ENCODE peak calls at places on chromosome 21, in four cellular contexts. R, V, L and B are unnamed samples. For H3K4me1, the result is how much of the 10 kb centered on the place peaks cover.

GRCh38 chr21:16742116-16742515 is 770.7 kb upstream of the CXADR start:
- DNase-seq in L (no peak), V (no peak), R (no peak), B (peak)

GRCh38 chr21:18147678-18148077 is 97.0 kb upstream of the CHODL start:
- DNase-seq in V (no peak), L (no peak), R (no peak), B (no peak)

GRCh38 chr21:30044447-30045064 is 104.8 kb upstream of the GRIK1 start:
- DNase-seq in L (peak), R (peak), V (no peak), B (no peak)

GRCh38 chr21:36474591-36474990 is 5.3 kb downstream of the CLDN14 start:
- DNase-seq in V (no peak), R (no peak), L (no peak), B (no peak)

GRCh38 chr21:21200103-21200938 is 202.1 kb downstream of the NCAM2 start:
- DNase-seq in V (no peak), R (no peak), L (peak), B (peak)

GRCh38 chr21:45981641-45982255 is at the start of gene COL6A1:
- DNase-seq in R (peak), L (peak), V (no peak), B (peak)

GRCh38 chr21:29365636-29366305 is 67.0 kb downstream of the BACH1 start:
- DNase-seq in R (no peak), L (no peak), V (no peak), B (no peak)

GRCh38 chr21:14926186-14926585 is 138.6 kb downstream of the NRIP1 start:
- DNase-seq in L (no peak), V (no peak), R (no peak), B (no peak)

GRCh38 chr21:14690886-14691285 is 144.8 kb upstream of the SAMSN1 start:
- DNase-seq in V (no peak), L (no peak), R (no peak), B (no peak)

GRCh38 chr21:15014220-15014619 is 50.6 kb downstream of the NRIP1 start:
- DNase-seq in V (no peak), R (no peak), L (no peak), B (no peak)

GRCh38 chr21:14520535-14520934 is 25.6 kb downstream of the SAMSN1 start:
- DNase-seq in V (no peak), L (no peak), R (no peak), B (peak)

GRCh38 chr21:18350216-18350615 is 53.4 kb downstream of the TMPRSS15 start:
- DNase-seq in R (no peak), L (no peak), V (no peak), B (no peak)

GRCh38 chr21:39932335-39932734 is 65.1 kb downstream of the PCP4 start:
- DNase-seq in R (no peak), L (no peak), V (no peak), B (no peak)

GRCh38 chr21:45747233-45747766 is 103.8 kb downstream of the PCBP3 start:
- DNase-seq in V (no peak), R (peak), L (no peak), B (no peak)

GRCh38 chr21:40732243-40732642 is 114.7 kb downstream of the DSCAM start:
- DNase-seq in R (no peak), V (no peak), L (no peak), B (no peak)

DNA sequence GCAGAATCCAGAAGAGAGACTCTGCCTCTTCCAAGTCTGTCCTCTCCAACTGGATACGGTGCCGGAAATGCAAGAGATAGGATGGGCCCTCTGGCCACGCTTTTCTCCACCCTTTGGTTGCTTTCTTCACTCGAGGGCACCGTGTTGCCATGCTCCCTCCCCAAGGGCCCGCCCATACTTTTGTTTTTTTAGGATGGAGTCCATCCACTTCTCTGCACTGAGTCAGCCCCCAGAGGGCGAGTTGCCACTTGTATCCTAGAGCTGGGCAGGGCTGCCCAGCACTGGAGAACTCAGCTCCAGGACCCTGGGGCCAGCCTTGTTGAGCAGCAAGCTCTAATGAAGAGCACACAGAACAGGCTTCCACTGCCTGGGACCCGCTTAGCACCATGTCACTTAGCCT is 25.5 kb downstream of the IFNGR2 start:
- DNase-seq in R (no peak), V (no peak), L (no peak), B (no peak)
- H3K27ac ChIP-seq in R (no peak), V (no peak), L (no peak), B (no peak)

DNA sequence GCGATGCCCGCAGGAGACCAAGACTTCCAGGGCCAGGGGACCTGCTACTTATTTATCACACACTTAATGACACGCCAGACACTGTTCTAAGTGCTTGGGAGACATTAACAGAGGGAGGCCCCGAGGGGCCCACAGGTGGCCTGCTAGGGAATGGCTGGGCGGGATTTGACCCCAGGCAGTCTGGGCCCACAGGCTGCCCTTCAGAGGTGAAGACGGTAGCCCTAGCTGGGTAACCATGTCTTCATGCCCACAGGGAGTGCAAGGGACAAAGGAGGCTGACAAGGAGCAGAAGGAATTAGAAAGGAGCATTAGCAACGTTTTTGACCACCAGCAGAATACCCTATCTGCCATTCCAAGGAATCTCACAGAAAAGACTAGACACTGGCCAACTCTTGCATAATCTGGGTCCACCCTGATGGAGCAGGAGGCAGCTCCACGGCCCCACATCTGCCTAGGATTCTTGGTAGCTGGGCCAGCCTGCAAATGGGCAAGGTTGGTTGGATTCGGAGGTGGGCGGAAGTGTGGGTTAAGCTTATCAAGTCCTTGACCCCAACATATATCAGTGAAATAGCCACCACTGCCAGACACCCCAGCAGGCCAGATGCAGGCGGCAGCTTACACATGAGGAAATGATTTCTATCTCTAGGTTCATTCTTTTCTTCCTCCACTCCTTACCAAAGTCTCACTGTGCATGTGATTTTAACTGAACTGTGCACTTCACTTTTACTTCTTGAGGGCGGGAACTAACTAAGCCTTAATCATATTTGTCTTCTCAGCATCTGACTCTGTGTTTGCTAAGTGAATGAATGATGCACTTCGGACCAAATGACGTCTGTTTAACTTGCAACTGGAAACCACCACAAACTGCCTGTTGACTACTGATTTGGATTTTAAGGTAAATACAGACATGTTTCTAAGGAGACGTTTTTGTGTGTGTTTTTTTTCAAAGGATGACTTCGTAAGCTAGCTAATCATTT is 3.4 kb upstream of the ETS2 start:
- DNase-seq in R (no peak), V (no peak), L (no peak), B (no peak)
- TF ChIP-seq POLR2A in R (no peak), V (no peak), L (no peak), B (no peak)

DNA sequence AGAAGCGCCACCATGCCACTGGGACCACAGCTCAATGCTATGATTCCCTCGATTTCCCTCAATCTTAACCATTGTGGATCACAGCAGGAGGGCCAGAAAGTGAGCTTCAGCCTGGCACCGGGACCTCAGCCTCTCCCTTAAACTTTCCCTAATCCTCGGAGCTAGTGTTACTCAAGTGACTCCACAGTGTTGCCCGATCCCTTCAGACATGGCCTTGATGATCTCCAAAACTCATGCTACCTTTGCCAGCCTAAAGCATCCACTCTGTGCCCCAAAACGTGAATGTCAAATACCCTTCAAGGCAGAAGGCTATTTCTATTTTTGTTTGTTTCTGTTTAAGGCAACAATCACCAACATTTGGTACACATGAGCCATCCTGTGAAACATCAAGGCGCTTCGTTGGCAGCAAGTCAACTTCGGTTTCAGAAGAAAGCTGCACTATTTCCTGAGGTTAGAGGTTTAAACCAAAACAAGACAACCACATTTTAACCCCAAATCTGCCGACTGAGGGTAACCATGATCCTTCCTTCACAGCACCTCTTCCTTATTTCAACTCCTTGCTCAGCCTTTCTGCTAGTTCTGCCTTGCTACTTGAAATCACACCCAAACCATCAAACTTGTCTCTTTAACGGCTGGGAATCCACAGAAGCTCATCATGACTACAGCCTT is 94.4 kb upstream of the KRTAP19-8 start:
- DNase-seq in L (no peak), V (no peak), R (no peak), B (no peak)
- H3K4me1 ChIP-seq in L (under half), V (under half), R (under half), B (under half)

GRCh38 chr21:43919871-43920801 is 55.1 kb downstream of the AGPAT3 start:
- DNase-seq in L (no peak), V (no peak), R (peak), B (no peak)

GRCh38 chr21:43921979-43922945 is 57.2 kb downstream of the AGPAT3 start:
- DNase-seq in V (no peak), L (peak), R (no peak), B (no peak)

GRCh38 chr21:43923391-43923790 is 58.4 kb downstream of the AGPAT3 start:
- DNase-seq in L (no peak), R (no peak), V (no peak), B (no peak)

GRCh38 chr21:43922949-43923348 is 57.9 kb downstream of the AGPAT3 start:
- DNase-seq in V (no peak), R (no peak), L (no peak), B (peak)

DNA sequence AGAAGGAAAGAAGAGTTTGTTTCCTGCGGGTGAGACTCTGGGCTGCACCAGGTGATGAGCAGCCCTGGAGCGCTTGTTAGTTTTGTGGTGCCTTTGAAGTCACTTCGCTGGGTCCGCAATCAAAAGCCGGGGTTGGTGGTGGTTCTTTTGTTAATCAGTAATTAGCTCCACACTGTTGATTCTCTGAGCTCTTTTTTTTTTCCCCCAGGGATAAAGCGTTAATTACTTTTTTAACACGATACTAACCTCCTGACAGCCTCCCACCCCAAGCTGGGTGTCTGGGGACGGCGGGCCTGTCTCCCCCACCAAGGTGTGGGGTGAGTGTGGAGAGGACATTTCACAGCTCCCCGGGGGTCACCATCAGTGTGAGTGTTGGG is 56.6 kb downstream of the AGPAT3 start:
- DNase-seq in R (no peak), L (no peak), V (no peak), B (no peak)
- H3K27ac ChIP-seq in R (no peak), L (peak), V (no peak), B (no peak)

DNA sequence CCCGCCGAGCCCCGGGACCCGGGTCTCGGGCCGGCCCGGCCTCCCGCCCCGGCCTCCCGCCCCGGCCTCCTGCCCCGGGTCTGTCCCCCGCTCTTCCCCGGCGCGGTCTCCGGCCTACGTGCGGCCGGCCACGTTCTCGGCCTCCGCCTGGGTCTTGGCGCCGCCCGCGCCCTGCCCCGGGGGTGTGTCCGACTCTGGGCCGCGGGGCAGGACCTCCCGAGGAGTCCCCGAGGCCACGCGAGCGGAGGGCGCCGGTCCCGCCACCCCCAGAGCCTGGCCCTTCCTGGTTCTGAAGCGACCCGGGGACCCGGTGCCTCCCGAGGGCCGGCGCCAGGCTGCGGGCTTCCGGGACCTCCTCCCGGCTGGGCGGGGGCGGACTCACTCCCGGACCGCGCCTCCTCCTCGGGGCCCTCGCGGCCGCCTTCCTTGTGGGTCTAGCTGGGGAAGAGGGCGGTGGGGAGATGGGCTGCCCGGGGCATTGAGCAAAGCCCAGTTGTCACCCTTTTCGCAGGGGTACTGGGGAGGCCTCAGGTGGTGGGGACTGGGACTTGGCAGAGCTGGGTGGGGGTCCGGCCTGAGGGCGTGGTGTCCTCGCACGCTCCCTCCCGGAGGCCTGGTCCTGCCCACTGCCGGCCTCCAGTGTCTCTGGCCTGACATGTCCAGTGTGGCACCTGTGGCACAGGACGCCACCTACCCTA is 558 bp downstream of the PFKL start:
- DNase-seq in V (no peak), R (peak), L (peak), B (peak)
- TF ChIP-seq POLR2A in V (no peak), R (no peak), L (peak), B (no peak)

GRCh38 chr21:42285569-42286245 is 29.5 kb downstream of the TFF3 start:
- DNase-seq in R (no peak), L (no peak), V (no peak), B (no peak)

GRCh38 chr21:42287193-42288083 is 27.8 kb downstream of the TFF3 start:
- DNase-seq in V (no peak), L (no peak), R (no peak), B (no peak)

GRCh38 chr21:42288962-42289361 is 26.2 kb downstream of the TFF3 start:
- DNase-seq in L (no peak), V (no peak), R (no peak), B (no peak)

GRCh38 chr21:42289926-42290325 is 25.3 kb downstream of the TFF3 start:
- DNase-seq in V (no peak), L (no peak), R (no peak), B (peak)

GRCh38 chr21:42286416-42286815 is 28.8 kb downstream of the TFF3 start:
- DNase-seq in R (no peak), V (no peak), L (no peak), B (no peak)
- H3K4me1 ChIP-seq in R (under half), V (under half), L (under half), B (under half)

GRCh38 chr21:34702341-34702807 is 33.6 kb downstream of the CLIC6 start:
- DNase-seq in R (no peak), L (no peak), V (no peak), B (no peak)
- H3K27ac ChIP-seq in R (no peak), L (no peak), V (no peak), B (no peak)

DNA sequence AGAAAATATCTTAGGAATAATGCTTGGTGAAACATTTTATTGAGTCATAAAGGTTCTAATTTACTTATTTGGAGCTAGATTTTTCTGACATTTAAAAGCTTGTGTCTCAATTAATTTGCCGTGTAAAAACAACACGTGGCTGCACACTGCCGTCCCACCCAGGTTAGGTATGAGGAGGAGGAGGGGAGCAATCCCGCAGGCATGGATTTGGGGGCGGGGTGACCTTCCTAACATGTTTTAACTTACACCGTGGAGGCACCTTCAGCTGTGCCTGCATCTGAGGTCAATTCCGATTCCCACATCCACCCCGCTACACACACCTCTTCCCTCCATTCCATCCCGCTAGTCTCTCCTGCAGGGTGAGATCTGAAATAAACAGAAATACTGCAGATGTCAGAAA is 28.5 kb upstream of the UMODL1 start:
- DNase-seq in V (no peak), R (no peak), L (no peak), B (no peak)
- TF ChIP-seq POLR2A in V (no peak), R (no peak), L (no peak), B (no peak)